ENCODE peak calls at places on chromosomes 5 and 9, in ten cellular contexts. K is naive thymus-derived CD4-positive, alpha-beta T cell; J is small intestine; Y is mucosa of gallbladder; Q is NCI-H1105 treated with DMSO at 0.1 percent for 48 hours; I is KBM-7; Z is Right ventricle myocardium superior; E is activated CD4-positive, alpha-beta T cell treated with anti-CD3 and anti-CD28 coated beads for 48 hours; H is tibial artery; X is hippocampal formation. N is an unnamed sample.

GRCh38 chr9:123373941-123374340 is 17.9 kb downstream of the CRB2 start:
- DNase-seq in I (no peak), J (no peak), Y (no peak), Z (no peak), K (no peak), H (no peak), E (no peak), Q (no peak), X (peak; percentile 29), N (peak; percentile 95)

GRCh38 chr9:132319421-132320110 is 35.2 kb downstream of the SETX start:
- DNase-seq in J (no peak), K (no peak), I (no peak), Y (no peak), Z (no peak), E (no peak), Q (no peak), X (no peak), H (no peak), N (peak; percentile 30)

GRCh38 chr5:113663879-113664278 is 150.4 kb downstream of the YTHDC2 start:
- DNase-seq in Z (peak; percentile 67), I (peak; percentile 19), X (no peak), Y (peak; percentile 32), H (no peak), Q (no peak), E (peak; percentile 54), K (peak; percentile 13), J (peak; percentile 15), N (peak; percentile 19)

GRCh38 chr9:93010056-93010455 is 48.4 kb upstream of the SUSD3 start:
- DNase-seq in H (no peak), J (no peak), K (no peak), Z (no peak), Q (no peak), Y (no peak), E (no peak), X (no peak), I (no peak), N (peak; percentile 63)

GRCh38 chr5:18276939-18277338 is 642.7 kb downstream of the TAF11L14 start:
- DNase-seq in E (no peak), J (no peak), Z (no peak), X (no peak), K (no peak), Y (no peak), I (no peak), Q (no peak), H (no peak), N (no peak)

GRCh38 chr9:70778568-70778967 is 342.9 kb downstream of the TRPM3 start:
- DNase-seq in H (no peak), X (no peak), Q (no peak), I (no peak), K (no peak), J (no peak), E (no peak), Y (no peak), Z (no peak), N (no peak)

GRCh38 chr9:30348904-30349303 is 2035.5 kb upstream of the ACO1 start:
- DNase-seq in X (no peak), K (no peak), I (no peak), Y (no peak), J (no peak), E (no peak), Z (no peak), H (peak; percentile 46), Q (no peak), N (no peak)

GRCh38 chr5:110909415-110909814 is 162.1 kb upstream of the TSLP start:
- DNase-seq in X (no peak), I (no peak), Z (no peak), H (no peak), E (no peak), Q (no peak), J (no peak), K (no peak), Y (no peak), N (no peak)

GRCh38 chr9:88979021-88979420 is 12.2 kb upstream of the S1PR3 start:
- DNase-seq in J (no peak), H (no peak), K (no peak), Q (no peak), E (no peak), Z (no peak), Y (no peak), X (no peak), I (no peak), N (no peak)

GRCh38 chr9:15299374-15299939 is 7.6 kb downstream of the TTC39B start:
- DNase-seq in X (no peak), E (peak; percentile 74), Z (no peak), H (no peak), Q (no peak), J (peak; percentile 58), Y (no peak), I (no peak), K (peak; percentile 81), N (no peak)

GRCh38 chr9:34500623-34501267 is 22.0 kb downstream of the ENHO start:
- DNase-seq in K (peak; percentile 68), X (no peak), E (peak; percentile 87), Q (peak; percentile 64), J (peak; percentile 41), I (peak; percentile 74), H (no peak), Y (peak; percentile 46), Z (peak; percentile 62), N (peak; percentile 92)

GRCh38 chr5:149002053-149002452 is 60.8 kb downstream of the SH3TC2 start:
- DNase-seq in H (no peak), Z (no peak), K (no peak), X (no peak), J (no peak), E (no peak), Q (no peak), I (no peak), Y (no peak), N (no peak)